ENCODE peak calls at places on chromosomes 2 and 18, in six cellular contexts. X is SK-N-SH, P is HL-60, C is K562, L is GM12878, Q is HepG2. Y is an unnamed sample.

GRCh38 chr2:176056411-176056810 is 27.4 kb downstream of the EVX2 start:
- DNase-seq in Q (no peak), P (no peak), C (no peak), X (no peak), L (no peak), Y (no peak)

GRCh38 chr2:202418027-202418426 is 41.9 kb downstream of the BMPR2 start:
- DNase-seq in C (no peak), P (no peak), Q (no peak), L (no peak), X (peak), Y (no peak)

GRCh38 chr2:149826471-149827125 is 239.0 kb upstream of the MMADHC start:
- DNase-seq in Q (no peak), L (no peak), P (no peak), C (no peak), X (no peak), Y (no peak)

GRCh38 chr2:47205576-47206141 is 50.6 kb upstream of the STPG4 start:
- DNase-seq in L (no peak), P (no peak), C (peak), X (peak), Q (no peak), Y (no peak)

GRCh38 chr2:197804758-197805597 is 585 bp downstream of the PLCL1 start:
- DNase-seq in P (no peak), X (peak), C (peak), L (no peak), Q (no peak), Y (peak)

GRCh38 chr2:238739668-238740067 is 108.2 kb upstream of the TWIST2 start:
- DNase-seq in C (peak), Q (no peak), X (no peak), P (no peak), L (no peak), Y (no peak)

GRCh38 chr2:17426708-17427107 is 91.5 kb downstream of the RAD51AP2 start:
- DNase-seq in Q (no peak), C (no peak), X (no peak), P (no peak), L (no peak), Y (no peak)

GRCh38 chr2:217291259-217291658 is 431.4 kb upstream of the TNP1 start:
- DNase-seq in P (no peak), Q (no peak), X (no peak), L (no peak), C (no peak), Y (no peak)

GRCh38 chr2:102181919-102182635 is 4.7 kb upstream of the IL1RL2 start:
- DNase-seq in X (no peak), Q (no peak), P (peak), L (no peak), C (no peak), Y (no peak)

GRCh38 chr2:196333397-196333796 is 162.0 kb upstream of the STK17B start:
- DNase-seq in X (no peak), P (no peak), L (no peak), Q (no peak), C (no peak), Y (no peak)

GRCh38 chr2:196336715-196337617 is 165.6 kb upstream of the STK17B start:
- DNase-seq in C (peak), P (no peak), Q (peak), L (peak), X (peak), Y (no peak)

GRCh38 chr2:196334710-196335109 is 163.3 kb upstream of the STK17B start:
- DNase-seq in L (no peak), Q (no peak), X (no peak), C (no peak), P (no peak), Y (no peak)

GRCh38 chr2:196336206-196336605 is 164.8 kb upstream of the STK17B start:
- DNase-seq in X (no peak), Q (no peak), P (no peak), C (no peak), L (no peak), Y (no peak)

DNA sequence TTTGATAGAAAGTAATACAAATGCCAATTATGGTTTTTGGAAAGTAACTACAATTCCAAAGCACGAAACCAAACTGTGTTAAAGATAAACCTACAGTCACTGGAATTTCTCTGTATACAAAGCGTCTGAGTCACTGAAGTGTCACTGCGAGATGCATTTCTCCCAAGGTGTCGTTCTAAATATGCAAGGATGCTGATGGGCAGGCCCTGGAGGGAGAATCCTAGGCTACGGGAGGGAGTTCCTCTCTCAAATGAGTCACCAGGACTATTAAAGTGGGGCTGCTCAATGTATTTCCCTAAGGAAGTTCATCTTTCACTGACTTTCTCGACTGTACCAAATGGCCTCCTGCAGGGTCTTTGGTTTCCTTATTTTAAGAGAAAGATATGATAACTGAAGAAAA is 163.9 kb upstream of the STK17B start:
- DNase-seq in L (no peak), P (no peak), C (no peak), Q (no peak), X (no peak), Y (no peak)
- TF ChIP-seq GABPA in L (no peak), P (no peak), C (no peak), Q (no peak), X (no peak), Y (no peak)

DNA sequence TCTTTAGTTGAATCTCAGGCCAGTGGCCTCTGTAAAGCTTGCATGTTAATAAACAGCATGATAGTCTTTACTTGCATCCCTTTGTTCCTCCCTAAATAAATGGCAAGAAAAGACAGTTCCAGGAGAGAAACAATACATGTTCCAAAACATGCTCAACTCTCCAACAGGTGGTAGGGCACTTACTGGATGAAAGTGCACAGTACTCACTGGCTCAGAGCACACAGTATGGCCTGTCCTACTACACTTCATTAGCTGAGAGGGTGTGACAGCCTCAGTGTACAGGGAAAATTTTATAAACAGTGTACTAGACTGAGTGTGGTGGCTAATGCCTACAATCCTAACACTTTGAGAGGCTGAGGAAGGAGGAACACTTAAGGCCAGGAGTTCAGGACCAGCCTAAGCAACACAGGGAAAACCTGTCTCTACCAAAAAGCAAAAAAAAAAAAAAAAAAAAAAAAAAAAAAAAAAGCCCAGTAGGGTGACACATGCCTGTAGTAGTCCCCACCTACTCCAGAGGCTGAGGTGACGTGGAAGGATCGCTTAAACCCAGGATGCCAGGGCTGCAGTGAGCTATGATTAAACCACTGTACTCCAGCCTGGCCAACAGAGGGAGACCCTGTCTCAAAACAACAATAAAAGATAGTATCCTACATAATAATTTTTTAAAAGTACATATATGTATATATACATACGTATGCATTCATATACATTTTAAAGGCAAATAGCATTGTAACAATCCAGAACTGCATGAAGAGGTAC is 51.9 kb downstream of the SOS1 start:
- DNase-seq in Q (no peak), C (no peak), L (no peak), X (no peak), P (no peak), Y (no peak)
- TF ChIP-seq CTCF in Q (no peak), C (no peak), L (no peak), X (no peak), P (no peak), Y (peak)

GRCh38 chr18:76496200-76496890 is 1.3 kb upstream of the ZNF516 start:
- DNase-seq in C (peak), Q (peak), L (no peak), X (peak), P (peak), Y (peak)

GRCh38 chr18:76502551-76502950 is 7.5 kb upstream of the ZNF516 start:
- DNase-seq in P (no peak), C (no peak), L (no peak), Q (peak), X (no peak), Y (no peak)

GRCh38 chr18:76498064-76498463 is 3.0 kb upstream of the ZNF516 start:
- DNase-seq in X (no peak), L (no peak), C (no peak), P (no peak), Q (no peak), Y (no peak)

GRCh38 chr18:76499021-76499420 is 4.0 kb upstream of the ZNF516 start:
- DNase-seq in P (no peak), X (no peak), Q (no peak), L (no peak), C (no peak), Y (no peak)

GRCh38 chr18:76499596-76500340 is 4.7 kb upstream of the ZNF516 start:
- DNase-seq in C (no peak), Q (no peak), X (no peak), P (peak), L (peak), Y (no peak)
- TF ChIP-seq GABPA in C (no peak), Q (no peak), X (no peak), P (no peak), L (peak), Y (no peak)

GRCh38 chr2:218658671-218659257 is 659 bp downstream of the ZNF142 start:
- DNase-seq in C (peak), X (peak), L (no peak), Q (peak), P (peak), Y (peak)
- TF ChIP-seq CTCF in C (peak), X (peak), L (peak), Q (peak), P (peak), Y (peak)

DNA sequence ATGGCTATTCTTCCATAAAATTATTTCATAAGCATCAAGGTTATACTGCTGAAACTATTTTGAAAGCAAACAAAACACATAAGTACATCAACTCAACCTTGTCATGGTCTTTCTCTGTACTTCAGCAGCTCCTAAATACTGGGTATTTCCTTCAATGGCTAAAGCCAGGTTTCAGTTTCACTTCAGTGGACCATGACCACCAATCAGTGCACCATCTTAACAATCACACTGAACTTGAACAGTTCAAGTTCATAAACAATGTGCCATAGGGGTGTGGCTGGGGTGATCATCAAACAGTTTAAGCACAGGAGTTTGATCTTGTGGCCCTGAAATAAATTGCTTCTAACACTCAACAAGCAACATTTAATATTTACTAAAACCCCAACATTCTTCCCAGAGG is 124.1 kb upstream of the FIGN start:
- DNase-seq in Q (peak), X (no peak), C (no peak), P (no peak), L (no peak), Y (no peak)
- TF ChIP-seq GABPA in Q (no peak), X (no peak), C (no peak), P (no peak), L (no peak), Y (no peak)

DNA sequence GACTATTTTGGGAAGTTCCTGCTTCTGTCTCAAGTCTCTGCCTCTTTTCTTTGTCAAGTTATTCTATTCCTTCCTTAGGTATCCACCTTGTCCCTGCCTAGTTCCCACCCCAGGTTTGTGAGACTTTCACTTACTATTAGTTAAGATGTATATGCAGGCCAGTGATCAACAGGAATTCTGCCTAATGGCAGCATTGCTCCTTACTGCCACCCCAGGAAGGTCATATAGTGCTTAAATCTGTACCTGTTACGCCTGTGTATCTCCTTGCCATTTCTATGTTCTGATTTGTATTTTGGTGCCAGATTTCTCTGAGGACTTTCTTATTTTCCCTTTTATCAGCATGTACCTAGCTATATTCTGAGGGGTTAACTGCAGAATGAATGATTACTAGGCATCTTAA is 746.0 kb upstream of the TMEFF2 start:
- DNase-seq in X (no peak), Q (no peak), P (no peak), C (no peak), L (no peak), Y (no peak)
- TF ChIP-seq CTCF in X (no peak), Q (no peak), P (no peak), C (no peak), L (no peak), Y (peak)

GRCh38 chr2:235659767-235660322 is 166.0 kb downstream of the AGAP1 start:
- DNase-seq in X (no peak), Q (peak), C (peak), P (no peak), L (no peak), Y (no peak)
- TF ChIP-seq GABPA in X (no peak), Q (no peak), C (no peak), P (no peak), L (no peak), Y (no peak)